ENCODE peak calls at places on chromosomes 5 and 9, in four cellular contexts. J is A673, E is stromal cell of bone marrow, K is sciatic nerve. P is an unnamed sample.

GRCh38 chr5:179143446-179143845 is 83.3 kb downstream of the ZNF354C start:
- DNase-seq in J (no peak), E (peak; percentile 15), K (no peak), P (no peak)

GRCh38 chr9:34988218-34989055 is 1.1 kb upstream of the DNAJB5 start:
- DNase-seq in J (peak; percentile 69), E (no peak), K (no peak), P (no peak)

GRCh38 chr9:522190-522589 is 307.5 kb downstream of the DOCK8 start:
- DNase-seq in J (no peak), E (no peak), K (no peak), P (no peak)

GRCh38 chr5:150077996-150078801 is 8.2 kb downstream of the CSF1R start:
- DNase-seq in J (no peak), E (no peak), K (no peak), P (no peak)

GRCh38 chr5:151699071-151699901 is 12.6 kb upstream of the SPARC start:
- DNase-seq in J (peak; percentile 58), E (peak; percentile 97), K (peak; percentile 90), P (peak; percentile 97)

GRCh38 chr5:50709471-50709870 is 43.0 kb downstream of the PARP8 start:
- DNase-seq in J (no peak), E (peak; percentile 17), K (no peak), P (no peak)

GRCh38 chr9:131218370-131218769 is 57.9 kb downstream of the FAM78A start:
- DNase-seq in J (no peak), E (no peak), K (no peak), P (no peak)

GRCh38 chr9:131757549-131757948 is 17.7 kb upstream of the RAPGEF1 start:
- DNase-seq in J (no peak), E (no peak), K (no peak), P (no peak)

GRCh38 chr5:107542428-107542827 is 128.3 kb downstream of the EFNA5 start:
- DNase-seq in J (peak; percentile 71), E (peak; percentile 62), K (peak; percentile 73), P (no peak)

GRCh38 chr5:386432-387341 is 56.3 kb upstream of the EXOC3 start:
- DNase-seq in J (no peak), E (no peak), K (no peak), P (no peak)

GRCh38 chr9:10045598-10045997 is 567.2 kb downstream of the PTPRD start:
- DNase-seq in J (peak; percentile 14), E (peak; percentile 9), K (no peak), P (no peak)

GRCh38 chr5:80414113-80414512 is 6.2 kb downstream of the ZFYVE16 start:
- DNase-seq in J (peak; percentile 53), E (no peak), K (no peak), P (no peak)

GRCh38 chr5:90562331-90562730 is 3.7 kb downstream of the ADGRV1 start:
- DNase-seq in J (no peak), E (no peak), K (no peak), P (no peak)

GRCh38 chr5:59793000-59793399 is 100.5 kb downstream of the PDE4D start:
- DNase-seq in J (no peak), E (peak; percentile 78), K (peak; percentile 66), P (peak; percentile 42)

GRCh38 chr5:135715267-135716050 is 119.0 kb upstream of the SLC25A48 start:
- DNase-seq in J (no peak), E (no peak), K (no peak), P (no peak)

GRCh38 chr5:156037151-156037909 is 289.6 kb upstream of the SGCD start:
- DNase-seq in J (no peak), E (no peak), K (no peak), P (no peak)

GRCh38 chr5:172870261-172870806 is 36.3 kb downstream of the ERGIC1 start:
- DNase-seq in J (no peak), E (peak; percentile 94), K (no peak), P (no peak)

GRCh38 chr9:107684224-107684623 is 194.7 kb upstream of the KLF4 start:
- DNase-seq in J (no peak), E (no peak), K (no peak), P (no peak)

GRCh38 chr5:78824826-78825225 is 160.3 kb downstream of the ARSB start:
- DNase-seq in J (no peak), E (peak; percentile 45), K (no peak), P (no peak)

GRCh38 chr9:114405294-114406034 is 17.7 kb upstream of the AKNA start:
- DNase-seq in J (peak; percentile 88), E (peak; percentile 66), K (peak; percentile 86), P (no peak)

GRCh38 chr9:133003671-133004090 is 25.2 kb downstream of the GFI1B start:
- DNase-seq in J (no peak), E (no peak), K (no peak), P (no peak)

GRCh38 chr5:95406426-95407093 is 15.4 kb downstream of the FAM81B start:
- DNase-seq in J (peak; percentile 63), E (peak; percentile 61), K (no peak), P (no peak)

GRCh38 chr5:141521244-141521781 is 32.4 kb downstream of the PCDHGC5 start:
- DNase-seq in J (peak; percentile 88), E (peak; percentile 99), K (no peak), P (peak; percentile 97)

GRCh38 chr9:93129286-93129685 is 4.8 kb downstream of the NINJ1 start:
- DNase-seq in J (no peak), E (no peak), K (peak; percentile 70), P (no peak)

GRCh38 chr9:133714606-133715294 is 23.4 kb downstream of the SARDH start:
- DNase-seq in J (peak; percentile 58), E (no peak), K (peak; percentile 80), P (no peak)

GRCh38 chr9:76643399-76644117 is 120.7 kb upstream of the PCA3 start:
- DNase-seq in J (no peak), E (no peak), K (no peak), P (no peak)

GRCh38 chr9:116572095-116572748 is 114.9 kb upstream of the TRIM32 start:
- DNase-seq in J (peak; percentile 82), E (peak; percentile 81), K (peak; percentile 92), P (peak; percentile 81)